ENCODE peak calls at places on chromosomes 4 and X, in seven cellular contexts. O is activated CD8-positive, alpha-beta memory T cell treated with anti-CD3 and anti-CD28 coated beads for 24 hours; Q is stimulated activated CD4-positive, alpha-beta T cell treated with anti-CD3 and anti-CD28 coated beads, Interleukin-12 subunit alpha, Interleukin-12 subunit beta, amount 100 ng/mL, for 4 hours; E is NCI-H2171; M is germinal center; T is HEK293T; V is T-helper 9 cell. F is an unnamed sample.

GRCh38 chr4:185933078-185933581 is 121.1 kb upstream of the SORBS2 start:
- DNase-seq in O (no peak), Q (no peak), E (no peak), M (no peak), T (no peak), V (no peak), F (no peak)

GRCh38 chr4:52748432-52748831 is 2.8 kb downstream of the ERVMER34-1 start:
- DNase-seq in O (no peak), Q (no peak), E (no peak), M (no peak), T (no peak), V (no peak), F (no peak)

GRCh38 chr4:30181918-30182317 is 538.3 kb upstream of the PCDH7 start:
- DNase-seq in O (no peak), Q (no peak), E (no peak), M (no peak), T (no peak), V (no peak), F (no peak)

GRCh38 chr4:8055206-8055605 is 103.4 kb downstream of the ABLIM2 start:
- DNase-seq in O (no peak), Q (no peak), E (no peak), M (no peak), T (no peak), V (no peak), F (no peak)

GRCh38 chrX:103791826-103792458 is 15.3 kb downstream of the PLP1 start:
- DNase-seq in O (no peak), Q (no peak), E (no peak), M (no peak), T (no peak), V (no peak), F (no peak)

GRCh38 chr4:129167640-129168260 is 71.8 kb downstream of the C4orf33 start:
- DNase-seq in O (no peak), Q (no peak), E (no peak), M (no peak), T (no peak), V (no peak), F (no peak)

GRCh38 chr4:110623710-110624015 is 786 bp upstream of the PITX2 start:
- DNase-seq in O (no peak), Q (no peak), E (no peak), M (no peak), T (no peak), V (no peak), F (no peak)

GRCh38 chr4:20044502-20044911 is 207.2 kb upstream of the SLIT2 start:
- DNase-seq in O (no peak), Q (no peak), E (no peak), M (no peak), T (no peak), V (no peak), F (no peak)

GRCh38 chr4:2794707-2795557 is 2.0 kb downstream of the SH3BP2 start:
- DNase-seq in O (peak), Q (no peak), E (no peak), M (no peak), T (no peak), V (no peak), F (no peak)

GRCh38 chr4:24141836-24142235 is 252.0 kb upstream of the PPARGC1A start:
- DNase-seq in O (no peak), Q (no peak), E (no peak), M (no peak), T (no peak), V (no peak), F (no peak)

GRCh38 chr4:25702848-25703247 is 47.2 kb downstream of the SLC34A2 start:
- DNase-seq in O (no peak), Q (no peak), E (no peak), M (no peak), T (no peak), V (no peak), F (no peak)

GRCh38 chr4:66633472-66633871 is 911.8 kb downstream of the CENPC start:
- DNase-seq in O (no peak), Q (no peak), E (no peak), M (no peak), T (no peak), V (no peak), F (no peak)

GRCh38 chrX:73977542-73978169 is 326.3 kb upstream of the ZCCHC13 start:
- DNase-seq in O (no peak), Q (no peak), E (no peak), M (no peak), T (no peak), V (no peak), F (no peak)

GRCh38 chrX:118350221-118350620 is 4.3 kb downstream of the WDR44 start:
- DNase-seq in O (no peak), Q (no peak), E (no peak), M (no peak), T (no peak), V (no peak), F (no peak)

GRCh38 chrX:133403984-133404383 is 11.3 kb downstream of the GPC4 start:
- DNase-seq in O (no peak), Q (no peak), E (no peak), M (no peak), T (no peak), V (no peak), F (no peak)

GRCh38 chr4:243407-243806 is 61.9 kb downstream of the ZNF732 start:
- DNase-seq in O (no peak), Q (no peak), E (no peak), M (no peak), T (no peak), V (no peak), F (no peak)

GRCh38 chrX:134294548-134294947 is 57.6 kb downstream of the CCDC160 start:
- DNase-seq in O (no peak), Q (no peak), E (no peak), M (no peak), T (peak), V (no peak), F (no peak)

GRCh38 chr4:166284221-166284620 is 411.2 kb downstream of the TLL1 start:
- DNase-seq in O (no peak), Q (no peak), E (no peak), M (no peak), T (no peak), V (no peak), F (no peak)

GRCh38 chr4:169791527-169792156 is 33.9 kb upstream of the HPF1 start:
- DNase-seq in O (peak), Q (peak), E (peak), M (no peak), T (peak), V (no peak), F (peak)

GRCh38 chr4:79597266-79597665 is 189.2 kb upstream of the GK2 start:
- DNase-seq in O (no peak), Q (no peak), E (peak), M (no peak), T (no peak), V (no peak), F (no peak)

GRCh38 chrX:49282647-49283011 is 13.0 kb downstream of the PPP1R3F start:
- DNase-seq in O (no peak), Q (no peak), E (no peak), M (no peak), T (peak), V (no peak), F (no peak)

GRCh38 chr4:7774301-7775019 is 165.2 kb downstream of the AFAP1 start:
- DNase-seq in O (no peak), Q (no peak), E (no peak), M (no peak), T (no peak), V (no peak), F (no peak)

GRCh38 chrX:139967300-139967699 is 2.0 kb upstream of the CXorf66 start:
- DNase-seq in O (no peak), Q (no peak), E (no peak), M (peak), T (peak), V (no peak), F (no peak)

GRCh38 chrX:10841579-10841978 is 221.2 kb upstream of the MID1 start:
- DNase-seq in O (no peak), Q (no peak), E (no peak), M (no peak), T (no peak), V (no peak), F (no peak)

GRCh38 chrX:17411189-17411588 is 36.2 kb downstream of the NHS start:
- DNase-seq in O (no peak), Q (no peak), E (no peak), M (no peak), T (peak), V (no peak), F (no peak)

GRCh38 chrX:16970977-16971376 is 24.5 kb downstream of the REPS2 start:
- DNase-seq in O (no peak), Q (no peak), E (no peak), M (no peak), T (no peak), V (no peak), F (no peak)

GRCh38 chrX:150460781-150461180 is 97.7 kb downstream of the MAMLD1 start:
- DNase-seq in O (no peak), Q (no peak), E (no peak), M (no peak), T (no peak), V (no peak), F (no peak)

GRCh38 chrX:8748855-8749254 is 16.9 kb upstream of the ANOS1 start:
- DNase-seq in O (no peak), Q (no peak), E (no peak), M (peak), T (peak), V (no peak), F (no peak)

GRCh38 chr4:118927976-118928375 is 39.3 kb downstream of the SYNPO2 start:
- DNase-seq in O (no peak), Q (no peak), E (no peak), M (no peak), T (no peak), V (no peak), F (peak)

GRCh38 chr4:6732441-6733357 is 16.7 kb downstream of the BLOC1S4 start:
- DNase-seq in O (no peak), Q (no peak), E (no peak), M (no peak), T (no peak), V (no peak), F (peak)

GRCh38 chr4:87423313-87424031 is 1.1 kb downstream of the NUDT9 start:
- DNase-seq in O (no peak), Q (no peak), E (peak), M (peak), T (no peak), V (no peak), F (no peak)

GRCh38 chr4:184907810-184908209 is 82.0 kb upstream of the ACSL1 start:
- DNase-seq in O (no peak), Q (no peak), E (no peak), M (no peak), T (no peak), V (no peak), F (no peak)

GRCh38 chr4:64158648-64159326 is 250.5 kb downstream of the TECRL start:
- DNase-seq in O (no peak), Q (peak), E (peak), M (peak), T (peak), V (no peak), F (peak)

GRCh38 chrX:94204524-94204923 is 530.5 kb downstream of the FAM133A start:
- DNase-seq in O (no peak), Q (no peak), E (no peak), M (no peak), T (peak), V (no peak), F (no peak)

GRCh38 chr4:2393353-2394270 is 24.8 kb downstream of the ZFYVE28 start:
- DNase-seq in O (peak), Q (no peak), E (no peak), M (no peak), T (no peak), V (no peak), F (no peak)

GRCh38 chr4:85756938-85757337 is 282.0 kb downstream of the ARHGAP24 start:
- DNase-seq in O (no peak), Q (no peak), E (no peak), M (peak), T (peak), V (no peak), F (no peak)

GRCh38 chr4:79334341-79334740 is 8.5 kb upstream of the NAA11 start:
- DNase-seq in O (no peak), Q (no peak), E (peak), M (no peak), T (no peak), V (no peak), F (no peak)

GRCh38 chrX:13535371-13535770 is 34.0 kb upstream of the EGFL6 start:
- DNase-seq in O (no peak), Q (no peak), E (no peak), M (no peak), T (no peak), V (no peak), F (no peak)

GRCh38 chr4:89712141-89712540 is 124.8 kb downstream of the SNCA start:
- DNase-seq in O (no peak), Q (no peak), E (no peak), M (no peak), T (no peak), V (no peak), F (no peak)